ENCODE peak calls at places on chromosome 6, in seven cellular contexts. One of them, this sample, is unnamed.
A peak's percentile ranks its signal among the peaks of the same experiment; 100 is the strongest.

GRCh38 chr6:5557506-5557905 is 296.2 kb downstream of the FARS2 start:
- DNase-seq in effector memory CD4-positive, alpha-beta T cell: no peak
- DNase-seq in breast epithelium: no peak
- DNase-seq in lower lobe of right lung: no peak
- DNase-seq in naive thymus-derived CD4-positive, alpha-beta T cell: no peak
- DNase-seq in OCI-LY7: no peak
- DNase-seq in fibroblast of lung: no peak
- DNase-seq in this sample: no peak

GRCh38 chr6:149043476-149044130 is 273.9 kb upstream of the TAB2 start:
- DNase-seq in OCI-LY7: peak; percentile 38
- DNase-seq in naive thymus-derived CD4-positive, alpha-beta T cell: no peak
- DNase-seq in effector memory CD4-positive, alpha-beta T cell: no peak
- DNase-seq in breast epithelium: no peak
- DNase-seq in lower lobe of right lung: no peak
- DNase-seq in fibroblast of lung: no peak
- DNase-seq in this sample: no peak

GRCh38 chr6:29414588-29414987 is at the start of gene OR12D1:
- DNase-seq in naive thymus-derived CD4-positive, alpha-beta T cell: no peak
- DNase-seq in lower lobe of right lung: no peak
- DNase-seq in fibroblast of lung: no peak
- DNase-seq in OCI-LY7: no peak
- DNase-seq in breast epithelium: no peak
- DNase-seq in effector memory CD4-positive, alpha-beta T cell: no peak
- DNase-seq in this sample: no peak

GRCh38 chr6:85593438-85594196 is at the start of gene SNX14:
- DNase-seq in fibroblast of lung: peak; percentile 96
- DNase-seq in breast epithelium: peak; percentile 90
- DNase-seq in OCI-LY7: peak; percentile 93
- DNase-seq in naive thymus-derived CD4-positive, alpha-beta T cell: peak; percentile 67
- DNase-seq in lower lobe of right lung: peak; percentile 98
- DNase-seq in effector memory CD4-positive, alpha-beta T cell: peak; percentile 64
- DNase-seq in this sample: peak; percentile 86

GRCh38 chr6:167501831-167502385 is 177.0 kb downstream of the TTLL2 start:
- DNase-seq in OCI-LY7: no peak
- DNase-seq in fibroblast of lung: no peak
- DNase-seq in breast epithelium: no peak
- DNase-seq in effector memory CD4-positive, alpha-beta T cell: no peak
- DNase-seq in naive thymus-derived CD4-positive, alpha-beta T cell: no peak
- DNase-seq in lower lobe of right lung: no peak
- DNase-seq in this sample: no peak

GRCh38 chr6:145863988-145864616 is 49.5 kb upstream of the FBXO30 start:
- DNase-seq in naive thymus-derived CD4-positive, alpha-beta T cell: no peak
- DNase-seq in breast epithelium: no peak
- DNase-seq in fibroblast of lung: no peak
- DNase-seq in effector memory CD4-positive, alpha-beta T cell: no peak
- DNase-seq in lower lobe of right lung: no peak
- DNase-seq in OCI-LY7: peak; percentile 75
- DNase-seq in this sample: no peak

GRCh38 chr6:130447374-130447773 is 81.6 kb downstream of the TMEM200A start:
- DNase-seq in fibroblast of lung: no peak
- DNase-seq in lower lobe of right lung: no peak
- DNase-seq in breast epithelium: no peak
- DNase-seq in OCI-LY7: no peak
- DNase-seq in effector memory CD4-positive, alpha-beta T cell: no peak
- DNase-seq in naive thymus-derived CD4-positive, alpha-beta T cell: no peak
- DNase-seq in this sample: no peak

GRCh38 chr6:26216015-26216885 is 129.0 kb downstream of the HFE start:
- DNase-seq in fibroblast of lung: peak; percentile 100
- DNase-seq in naive thymus-derived CD4-positive, alpha-beta T cell: peak; percentile 94
- DNase-seq in lower lobe of right lung: no peak
- DNase-seq in effector memory CD4-positive, alpha-beta T cell: peak; percentile 64
- DNase-seq in OCI-LY7: peak; percentile 98
- DNase-seq in breast epithelium: peak; percentile 89
- DNase-seq in this sample: peak; percentile 100

GRCh38 chr6:113381957-113382356 is 475.2 kb upstream of the MARCKS start:
- DNase-seq in OCI-LY7: peak; percentile 53
- DNase-seq in effector memory CD4-positive, alpha-beta T cell: no peak
- DNase-seq in fibroblast of lung: peak; percentile 84
- DNase-seq in lower lobe of right lung: no peak
- DNase-seq in breast epithelium: peak; percentile 35
- DNase-seq in naive thymus-derived CD4-positive, alpha-beta T cell: no peak
- DNase-seq in this sample: peak; percentile 55

GRCh38 chr6:21680611-21681010 is 87.1 kb downstream of the SOX4 start:
- DNase-seq in naive thymus-derived CD4-positive, alpha-beta T cell: no peak
- DNase-seq in lower lobe of right lung: no peak
- DNase-seq in fibroblast of lung: no peak
- DNase-seq in breast epithelium: no peak
- DNase-seq in OCI-LY7: no peak
- DNase-seq in effector memory CD4-positive, alpha-beta T cell: no peak
- DNase-seq in this sample: no peak

GRCh38 chr6:169343886-169344525 is 90.4 kb upstream of the THBS2 start:
- DNase-seq in lower lobe of right lung: no peak
- DNase-seq in OCI-LY7: no peak
- DNase-seq in fibroblast of lung: no peak
- DNase-seq in naive thymus-derived CD4-positive, alpha-beta T cell: no peak
- DNase-seq in effector memory CD4-positive, alpha-beta T cell: no peak
- DNase-seq in breast epithelium: no peak
- DNase-seq in this sample: no peak

GRCh38 chr6:23174781-23175361 is 605.5 kb downstream of the HDGFL1 start:
- DNase-seq in breast epithelium: no peak
- DNase-seq in naive thymus-derived CD4-positive, alpha-beta T cell: no peak
- DNase-seq in lower lobe of right lung: no peak
- DNase-seq in fibroblast of lung: peak; percentile 97
- DNase-seq in OCI-LY7: no peak
- DNase-seq in effector memory CD4-positive, alpha-beta T cell: no peak
- DNase-seq in this sample: no peak

GRCh38 chr6:38593419-38593818 is 46.3 kb downstream of the BTBD9 start:
- DNase-seq in effector memory CD4-positive, alpha-beta T cell: no peak
- DNase-seq in OCI-LY7: no peak
- DNase-seq in breast epithelium: no peak
- DNase-seq in fibroblast of lung: peak; percentile 11
- DNase-seq in naive thymus-derived CD4-positive, alpha-beta T cell: no peak
- DNase-seq in lower lobe of right lung: no peak
- DNase-seq in this sample: no peak

GRCh38 chr6:356828-357251 is 34.7 kb upstream of the IRF4 start:
- DNase-seq in breast epithelium: no peak
- DNase-seq in OCI-LY7: peak; percentile 83
- DNase-seq in naive thymus-derived CD4-positive, alpha-beta T cell: no peak
- DNase-seq in fibroblast of lung: no peak
- DNase-seq in lower lobe of right lung: peak; percentile 51
- DNase-seq in effector memory CD4-positive, alpha-beta T cell: no peak
- DNase-seq in this sample: no peak
- H3K27ac ChIP-seq in breast epithelium: no peak overlapping the region
- H3K27ac ChIP-seq in OCI-LY7: peak overlapping the region; percentile 86
- H3K27ac ChIP-seq in naive thymus-derived CD4-positive, alpha-beta T cell: no peak overlapping the region
- H3K27ac ChIP-seq in fibroblast of lung: no peak overlapping the region
- H3K27ac ChIP-seq in lower lobe of right lung: no peak overlapping the region
- H3K27ac ChIP-seq in effector memory CD4-positive, alpha-beta T cell: no peak overlapping the region
- H3K27ac ChIP-seq in this sample: peak overlapping the region; percentile 56

DNA sequence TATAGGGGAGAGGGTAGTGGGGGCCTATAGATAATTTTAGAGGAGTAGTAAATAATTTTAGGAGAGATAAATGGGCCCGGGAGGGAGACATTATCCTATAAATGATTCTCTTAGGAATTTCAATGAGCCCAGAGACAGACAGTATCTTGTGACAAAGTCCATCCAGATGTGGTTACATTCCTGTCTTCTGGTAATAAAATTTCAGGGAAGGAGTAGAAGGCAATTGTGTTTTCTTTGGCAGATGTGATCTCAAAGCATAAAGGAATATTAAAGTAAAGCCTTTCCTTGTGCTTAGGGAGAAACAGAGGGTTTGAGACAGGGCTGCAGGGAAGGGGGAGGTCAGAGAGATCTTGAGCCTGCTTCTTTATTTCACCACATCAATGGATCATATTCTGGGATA is 979.8 kb upstream of the GJE1 start:
- DNase-seq in lower lobe of right lung: no peak
- DNase-seq in effector memory CD4-positive, alpha-beta T cell: no peak
- DNase-seq in breast epithelium: no peak
- DNase-seq in naive thymus-derived CD4-positive, alpha-beta T cell: no peak
- DNase-seq in fibroblast of lung: no peak
- DNase-seq in OCI-LY7: no peak
- DNase-seq in this sample: no peak
- H3K27ac ChIP-seq in lower lobe of right lung: no peak overlapping the region
- H3K27ac ChIP-seq in effector memory CD4-positive, alpha-beta T cell: no peak overlapping the region
- H3K27ac ChIP-seq in breast epithelium: no peak overlapping the region
- H3K27ac ChIP-seq in naive thymus-derived CD4-positive, alpha-beta T cell: peak overlapping the region; percentile 58
- H3K27ac ChIP-seq in fibroblast of lung: no peak overlapping the region
- H3K27ac ChIP-seq in OCI-LY7: no peak overlapping the region
- H3K27ac ChIP-seq in this sample: no peak overlapping the region

DNA sequence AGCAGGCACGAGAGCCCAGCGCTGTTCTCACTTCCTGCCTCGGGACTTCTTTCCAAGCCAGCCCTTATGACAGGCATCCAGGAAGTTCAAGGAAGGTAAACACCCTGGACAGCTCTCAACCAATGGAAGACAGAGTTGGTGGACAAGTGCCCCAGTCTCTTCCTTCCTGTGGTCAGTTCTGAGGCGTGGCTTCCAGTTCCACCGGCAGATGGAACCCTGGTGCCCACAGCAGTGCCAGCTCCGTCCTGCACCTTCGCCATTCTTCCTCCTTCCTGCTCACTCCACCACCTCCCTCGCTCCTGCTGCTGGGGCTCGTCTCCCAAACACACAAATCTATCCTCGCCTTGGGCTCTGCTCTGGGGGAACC is 162.8 kb downstream of the GRM4 start:
- DNase-seq in OCI-LY7: no peak
- DNase-seq in effector memory CD4-positive, alpha-beta T cell: no peak
- DNase-seq in breast epithelium: peak; percentile 41
- DNase-seq in lower lobe of right lung: peak; percentile 61
- DNase-seq in fibroblast of lung: no peak
- DNase-seq in naive thymus-derived CD4-positive, alpha-beta T cell: no peak
- DNase-seq in this sample: no peak
- H3K27ac ChIP-seq in OCI-LY7: no peak overlapping the region
- H3K27ac ChIP-seq in effector memory CD4-positive, alpha-beta T cell: no peak overlapping the region
- H3K27ac ChIP-seq in breast epithelium: peak overlapping the region; percentile 20
- H3K27ac ChIP-seq in lower lobe of right lung: no peak overlapping the region
- H3K27ac ChIP-seq in fibroblast of lung: no peak overlapping the region
- H3K27ac ChIP-seq in naive thymus-derived CD4-positive, alpha-beta T cell: no peak overlapping the region
- H3K27ac ChIP-seq in this sample: no peak overlapping the region

GRCh38 chr6:161894436-161894835 is 620.6 kb upstream of the AGPAT4 start:
- DNase-seq in breast epithelium: no peak
- DNase-seq in OCI-LY7: no peak
- DNase-seq in naive thymus-derived CD4-positive, alpha-beta T cell: no peak
- DNase-seq in fibroblast of lung: no peak
- DNase-seq in lower lobe of right lung: no peak
- DNase-seq in effector memory CD4-positive, alpha-beta T cell: no peak
- DNase-seq in this sample: no peak

GRCh38 chr6:161890133-161890833 is 616.4 kb upstream of the AGPAT4 start:
- DNase-seq in fibroblast of lung: peak; percentile 40
- DNase-seq in effector memory CD4-positive, alpha-beta T cell: no peak
- DNase-seq in naive thymus-derived CD4-positive, alpha-beta T cell: no peak
- DNase-seq in OCI-LY7: no peak
- DNase-seq in breast epithelium: peak; percentile 21
- DNase-seq in lower lobe of right lung: no peak
- DNase-seq in this sample: no peak

GRCh38 chr6:161889324-161889723 is 615.5 kb upstream of the AGPAT4 start:
- DNase-seq in naive thymus-derived CD4-positive, alpha-beta T cell: no peak
- DNase-seq in fibroblast of lung: no peak
- DNase-seq in breast epithelium: no peak
- DNase-seq in effector memory CD4-positive, alpha-beta T cell: no peak
- DNase-seq in lower lobe of right lung: no peak
- DNase-seq in OCI-LY7: no peak
- DNase-seq in this sample: no peak

GRCh38 chr6:161890959-161891358 is 617.1 kb upstream of the AGPAT4 start:
- DNase-seq in effector memory CD4-positive, alpha-beta T cell: no peak
- DNase-seq in lower lobe of right lung: no peak
- DNase-seq in naive thymus-derived CD4-positive, alpha-beta T cell: no peak
- DNase-seq in fibroblast of lung: no peak
- DNase-seq in breast epithelium: no peak
- DNase-seq in OCI-LY7: no peak
- DNase-seq in this sample: no peak

GRCh38 chr6:161891542-161891941 is 617.7 kb upstream of the AGPAT4 start:
- DNase-seq in effector memory CD4-positive, alpha-beta T cell: no peak
- DNase-seq in lower lobe of right lung: no peak
- DNase-seq in breast epithelium: no peak
- DNase-seq in OCI-LY7: no peak
- DNase-seq in fibroblast of lung: no peak
- DNase-seq in naive thymus-derived CD4-positive, alpha-beta T cell: no peak
- DNase-seq in this sample: no peak
- H3K27ac ChIP-seq in effector memory CD4-positive, alpha-beta T cell: no peak overlapping the region
- H3K27ac ChIP-seq in lower lobe of right lung: no peak overlapping the region
- H3K27ac ChIP-seq in breast epithelium: no peak overlapping the region
- H3K27ac ChIP-seq in OCI-LY7: no peak overlapping the region
- H3K27ac ChIP-seq in fibroblast of lung: no peak overlapping the region
- H3K27ac ChIP-seq in naive thymus-derived CD4-positive, alpha-beta T cell: no peak overlapping the region
- H3K27ac ChIP-seq in this sample: no peak overlapping the region

This sample was measured in GM12878.